ENCODE peak calls at places on chromosomes 13 and 19, in nine cellular contexts. Y, Z, F, C, O, D, J, E and M are unnamed samples.

GRCh38 chr13:100140441-100140840 is 51.5 kb downstream of the PCCA start:
- DNase-seq in Y (no peak), Z (no peak), F (no peak), C (no peak), O (no peak), D (no peak), J (no peak), E (no peak), M (no peak)

GRCh38 chr13:49450105-49450819 is 6.2 kb downstream of the SETDB2 start:
- DNase-seq in Y (no peak), Z (no peak), F (no peak), C (no peak), O (no peak), D (no peak), J (no peak), E (no peak), M (no peak)

GRCh38 chr13:110507678-110508381 is 53.7 kb downstream of the RAB20 start:
- DNase-seq in Y (no peak), Z (no peak), F (peak; percentile 80), C (no peak), O (no peak), D (peak; percentile 37), J (peak; percentile 6), E (no peak), M (no peak)

GRCh38 chr13:22736084-22736767 is 444.6 kb upstream of the SGCG start:
- DNase-seq in Y (no peak), Z (no peak), F (no peak), C (no peak), O (no peak), D (no peak), J (no peak), E (no peak), M (no peak)

GRCh38 chr13:110838867-110839538 is 75.9 kb downstream of the ANKRD10 start:
- DNase-seq in Y (no peak), Z (no peak), F (no peak), C (no peak), O (no peak), D (no peak), J (no peak), E (no peak), M (no peak)

GRCh38 chr13:33870046-33870668 is 52.2 kb downstream of the RFC3 start:
- DNase-seq in Y (no peak), Z (no peak), F (no peak), C (no peak), O (no peak), D (peak; percentile 80), J (no peak), E (no peak), M (no peak)

GRCh38 chr13:88526186-88526852 is 855.1 kb downstream of the SLITRK5 start:
- DNase-seq in Y (no peak), Z (no peak), F (no peak), C (no peak), O (no peak), D (no peak), J (no peak), E (no peak), M (no peak)

GRCh38 chr19:48812094-48812929 is 1.5 kb upstream of the BCAT2 start:
- DNase-seq in Y (peak; percentile 44), Z (peak; percentile 74), F (peak; percentile 92), C (peak; percentile 48), O (no peak), D (peak; percentile 95), J (peak; percentile 28), E (peak; percentile 46), M (peak; percentile 93)

GRCh38 chr13:70087247-70087646 is 20.4 kb upstream of the ATXN8OS start:
- DNase-seq in Y (no peak), Z (no peak), F (no peak), C (no peak), O (no peak), D (no peak), J (peak; percentile 61), E (no peak), M (no peak)

GRCh38 chr13:27621116-27621365 is 651 bp upstream of the POLR1D start:
- DNase-seq in Y (no peak), Z (no peak), F (no peak), C (no peak), O (no peak), D (no peak), J (no peak), E (no peak), M (no peak)

GRCh38 chr13:43805071-43805468 is 18.3 kb upstream of the ENOX1 start:
- DNase-seq in Y (no peak), Z (no peak), F (no peak), C (no peak), O (no peak), D (no peak), J (peak; percentile 100), E (no peak), M (peak; percentile 15)

GRCh38 chr13:44605711-44606110 is 29.6 kb upstream of the TSC22D1 start:
- DNase-seq in Y (no peak), Z (no peak), F (no peak), C (no peak), O (no peak), D (no peak), J (no peak), E (no peak), M (no peak)

GRCh38 chr19:6402834-6403608 is 10.1 kb upstream of the GTF2F1 start:
- DNase-seq in Y (no peak), Z (no peak), F (peak; percentile 79), C (no peak), O (no peak), D (no peak), J (no peak), E (no peak), M (no peak)

GRCh38 chr19:29636553-29637325 is 28.5 kb upstream of the PLEKHF1 start:
- DNase-seq in Y (no peak), Z (no peak), F (no peak), C (no peak), O (no peak), D (no peak), J (no peak), E (no peak), M (no peak)

GRCh38 chr13:114068723-114069322 is 63.6 kb downstream of the RASA3 start:
- DNase-seq in Y (no peak), Z (no peak), F (no peak), C (no peak), O (no peak), D (no peak), J (peak; percentile 20), E (no peak), M (no peak)

GRCh38 chr19:38949580-38950367 is 19.0 kb downstream of the MRPS12 start:
- DNase-seq in Y (peak; percentile 72), Z (peak; percentile 88), F (peak; percentile 85), C (peak; percentile 58), O (peak; percentile 55), D (no peak), J (peak; percentile 55), E (peak; percentile 71), M (peak; percentile 85)

GRCh38 chr13:76637651-76638111 is 248.5 kb downstream of the KCTD12 start:
- DNase-seq in Y (no peak), Z (no peak), F (no peak), C (no peak), O (no peak), D (no peak), J (no peak), E (no peak), M (no peak)